ENCODE peak calls at places on chromosomes 2 and 18, in nine cellular contexts. N is neuronal stem cell; K is neural progenitor cell; O is CD8-positive, alpha-beta memory T cell; H is cardiac muscle cell; W is tibial nerve; R is naive thymus-derived CD4-positive, alpha-beta T cell; C is sigmoid colon; D is tibial artery. U is an unnamed sample. For H3K36me3, the result is how much of the 10 kb centered on the place peaks cover.

GRCh38 chr2:71510196-71510807 is 56.9 kb downstream of the DYSF start:
- DNase-seq in N (peak), K (peak), O (peak), H (peak), W (peak), R (peak), C (peak), D (peak), U (peak)

GRCh38 chr2:173667415-173667814 is 297.8 kb downstream of the SP3 start:
- DNase-seq in N (no peak), K (no peak), O (no peak), H (peak), W (no peak), R (no peak), C (no peak), D (no peak), U (no peak)

GRCh38 chr2:43221660-43222471 is 4.5 kb downstream of the ZFP36L2 start:
- DNase-seq in N (peak), K (peak), O (peak), H (peak), W (peak), R (peak), C (peak), D (peak), U (no peak)

GRCh38 chr2:236538242-236538641 is 31.4 kb upstream of the ACKR3 start:
- DNase-seq in N (no peak), K (no peak), O (no peak), H (no peak), W (no peak), R (no peak), C (no peak), D (no peak), U (no peak)

GRCh38 chr18:33720133-33720532 is 142.1 kb downstream of the ASXL3 start:
- DNase-seq in N (no peak), K (no peak), O (no peak), H (no peak), W (no peak), R (no peak), C (no peak), D (no peak), U (no peak)

GRCh38 chr18:77314952-77315351 is 65.3 kb downstream of the GALR1 start:
- DNase-seq in N (no peak), K (no peak), O (no peak), H (no peak), W (no peak), R (no peak), C (no peak), D (no peak), U (no peak)

GRCh38 chr2:110881908-110882307 is 149.5 kb downstream of the ACOXL start:
- DNase-seq in N (no peak), K (no peak), O (no peak), H (no peak), W (no peak), R (no peak), C (no peak), D (no peak), U (no peak)

GRCh38 chr2:39093208-39093898 is 27.5 kb downstream of the SOS1 start:
- DNase-seq in N (no peak), K (no peak), O (no peak), H (no peak), W (no peak), R (no peak), C (no peak), D (no peak), U (no peak)

GRCh38 chr2:19823507-19823906 is 78.3 kb downstream of the TTC32 start:
- DNase-seq in N (no peak), K (no peak), O (no peak), H (no peak), W (no peak), R (no peak), C (no peak), D (no peak), U (no peak)

DNA sequence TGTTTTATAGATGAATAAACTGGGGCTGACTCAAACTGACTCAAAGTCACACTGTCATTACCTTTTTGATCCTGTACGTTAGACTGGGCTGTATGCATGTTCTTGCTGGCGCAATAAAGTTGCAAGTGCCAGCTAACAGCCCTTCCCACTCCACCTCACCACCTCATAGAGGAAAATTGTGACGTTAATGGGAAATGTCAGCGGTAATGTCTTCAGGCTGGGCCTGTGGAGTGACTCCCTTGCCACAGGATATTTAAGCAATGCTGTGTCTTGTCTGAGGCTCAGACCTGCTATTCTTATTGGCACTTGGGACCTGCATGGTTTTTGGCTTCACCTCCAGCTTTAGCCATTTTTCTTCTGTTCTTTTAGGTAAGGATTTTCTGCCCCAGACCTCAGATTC is 25.2 kb upstream of the CASP10 start:
- DNase-seq in N (no peak), K (no peak), O (no peak), H (no peak), W (no peak), R (no peak), C (no peak), D (no peak), U (no peak)
- H3K36me3 ChIP-seq in N (under half), K (under half), O (under half), H (under half), W (half or more), R (under half), C (half or more), D (half or more), U (under half)

GRCh38 chr2:151991010-151991409 is 107.8 kb downstream of the CACNB4 start:
- DNase-seq in N (no peak), K (no peak), O (no peak), H (no peak), W (no peak), R (no peak), C (no peak), D (no peak), U (no peak)

GRCh38 chr2:151999058-151999457 is 99.8 kb downstream of the CACNB4 start:
- DNase-seq in N (peak), K (peak), O (no peak), H (peak), W (no peak), R (peak), C (no peak), D (no peak), U (peak)

GRCh38 chr2:151992582-151992981 is 106.3 kb downstream of the CACNB4 start:
- DNase-seq in N (no peak), K (no peak), O (no peak), H (peak), W (no peak), R (no peak), C (no peak), D (no peak), U (no peak)

GRCh38 chr2:151996243-151997003 is 102.4 kb downstream of the CACNB4 start:
- DNase-seq in N (no peak), K (no peak), O (no peak), H (no peak), W (no peak), R (no peak), C (no peak), D (no peak), U (no peak)
- H3K27ac ChIP-seq in N (no peak), K (no peak), O (no peak), H (no peak), W (no peak), R (no peak), C (no peak), D (peak), U (no peak)

GRCh38 chr2:107407974-107408373 is 418.7 kb upstream of the RGPD4 start:
- DNase-seq in N (no peak), K (no peak), O (no peak), H (no peak), W (no peak), R (no peak), C (no peak), D (no peak), U (no peak)
- H3K36me3 ChIP-seq in N (under half), K (under half), O (under half), H (under half), W (under half), R (under half), C (under half), D (under half), U (under half)

DNA sequence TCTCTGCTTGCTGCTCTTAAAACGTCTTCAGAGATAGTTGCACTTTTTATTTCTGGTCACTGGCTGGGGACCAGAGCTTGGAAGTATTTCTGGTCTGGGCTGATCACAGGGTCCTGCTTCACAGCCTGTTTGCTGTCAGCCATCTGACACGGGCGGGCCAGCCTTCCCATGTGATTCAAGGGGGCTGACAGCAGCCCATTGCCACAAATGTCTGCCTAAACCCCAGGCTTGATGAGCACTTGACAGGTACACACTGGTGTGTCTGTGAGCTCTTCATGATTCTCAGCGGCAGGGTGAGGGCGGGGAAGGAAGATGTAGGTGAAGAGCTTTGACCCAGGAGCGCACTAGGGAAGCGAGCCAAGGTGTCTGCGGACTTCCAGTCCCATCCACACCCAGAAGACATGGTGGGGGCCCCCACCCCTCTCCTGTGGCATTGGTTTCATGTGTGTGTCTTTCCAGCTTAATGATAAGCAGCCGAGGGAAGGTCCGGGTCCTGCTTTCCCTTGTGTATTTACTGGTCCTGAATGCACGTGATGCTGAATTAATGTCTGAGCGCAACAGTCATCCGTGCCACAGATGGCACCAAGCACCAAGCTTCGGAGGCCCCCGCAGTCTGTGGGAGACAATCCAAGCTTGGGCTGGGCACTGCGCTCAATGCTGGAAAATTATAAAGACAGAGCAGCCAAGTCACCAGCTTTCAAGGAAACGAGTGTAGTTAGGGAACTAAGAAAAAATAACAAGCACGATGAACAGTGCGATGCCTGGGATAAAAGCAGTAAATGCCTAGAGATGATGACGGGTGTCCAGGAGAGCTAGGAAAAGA is 73.3 kb downstream of the SH3BP4 start:
- DNase-seq in N (no peak), K (no peak), O (no peak), H (peak), W (no peak), R (no peak), C (peak), D (no peak), U (no peak)
- H3K27ac ChIP-seq in N (no peak), K (no peak), O (no peak), H (peak), W (no peak), R (no peak), C (no peak), D (no peak), U (no peak)

DNA sequence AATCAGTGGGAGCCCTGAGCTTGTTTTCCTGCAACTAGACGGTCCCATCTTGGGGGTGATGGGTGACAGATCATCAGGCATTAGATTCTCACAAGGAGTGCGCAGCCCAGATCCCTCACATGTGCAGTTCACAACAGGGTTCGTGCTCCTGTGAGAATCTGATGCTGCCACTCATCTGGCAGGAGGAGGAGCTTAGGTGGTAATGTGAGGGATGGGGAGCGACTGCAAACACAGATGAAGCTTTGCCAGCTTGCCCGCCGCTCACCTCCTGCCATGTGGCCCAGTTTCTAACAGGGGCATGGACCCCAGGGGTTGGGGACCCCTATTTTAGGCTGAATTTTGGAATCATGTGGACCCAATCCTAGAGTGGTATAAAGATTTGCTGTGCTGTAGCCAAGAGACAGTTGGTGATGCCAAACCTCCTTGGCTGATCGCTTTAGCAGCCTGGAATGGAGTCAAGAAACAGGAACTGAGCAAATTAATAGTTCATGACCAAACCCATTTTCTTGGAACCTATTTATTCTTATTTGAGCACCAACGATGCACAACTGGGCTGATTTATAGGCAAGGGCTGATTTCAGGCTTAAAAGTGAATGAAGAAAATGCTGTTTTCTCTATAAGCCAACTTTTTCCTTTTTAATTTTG is 25.7 kb downstream of the LPIN1 start:
- DNase-seq in N (no peak), K (no peak), O (no peak), H (no peak), W (no peak), R (no peak), C (no peak), D (no peak), U (no peak)
- H3K36me3 ChIP-seq in N (under half), K (under half), O (under half), H (half or more), W (half or more), R (under half), C (under half), D (under half), U (under half)

DNA sequence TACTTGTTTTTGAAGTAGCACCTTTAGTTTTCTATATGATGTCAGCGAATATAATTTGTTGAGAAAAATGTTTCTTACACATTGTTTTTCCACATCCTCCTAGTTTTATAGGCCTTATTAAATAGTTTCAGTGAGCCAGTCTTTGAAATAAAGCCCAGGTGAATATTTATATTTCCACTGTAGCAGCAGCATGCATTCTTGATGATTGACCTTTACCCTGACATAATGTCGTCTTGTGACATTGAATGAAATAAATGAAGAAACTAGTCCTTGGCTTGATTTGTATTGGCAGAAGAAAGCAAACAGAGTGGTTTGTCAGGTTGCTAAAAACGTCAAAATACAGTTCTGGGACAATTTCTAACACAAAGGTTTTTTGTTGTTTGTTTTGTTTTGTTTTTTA is 84.4 kb downstream of the EHBP1 start:
- DNase-seq in N (no peak), K (no peak), O (no peak), H (no peak), W (no peak), R (no peak), C (no peak), D (no peak), U (no peak)
- H3K27ac ChIP-seq in N (no peak), K (no peak), O (no peak), H (no peak), W (no peak), R (no peak), C (no peak), D (no peak), U (no peak)

GRCh38 chr2:133937669-133938068 is 316.2 kb upstream of the MGAT5 start:
- DNase-seq in N (no peak), K (no peak), O (no peak), H (no peak), W (no peak), R (no peak), C (no peak), D (no peak), U (no peak)
- H3K36me3 ChIP-seq in N (under half), K (under half), O (under half), H (under half), W (under half), R (under half), C (under half), D (under half), U (under half)